ENCODE peak calls at places on chromosomes 1 and 21, in six cellular contexts. L is prostate gland, R is transverse colon, Y is endothelial cell of umbilical vein, X is H1, O is suprapubic skin. S is an unnamed sample.

GRCh38 chr1:226201029-226201593 is 14.6 kb upstream of the ACBD3 start:
- DNase-seq in L (no peak), R (peak), Y (no peak), X (no peak), O (no peak), S (peak)

GRCh38 chr1:201636581-201636980 is 97.7 kb downstream of the NAV1 start:
- DNase-seq in L (no peak), R (no peak), Y (peak), X (no peak), O (no peak), S (no peak)

GRCh38 chr1:154495496-154496273 is 6.3 kb upstream of the TDRD10 start:
- DNase-seq in L (no peak), R (no peak), Y (peak), X (no peak), O (no peak), S (no peak)

GRCh38 chr1:234986750-234987414 is 141.8 kb downstream of the TOMM20 start:
- DNase-seq in L (no peak), R (no peak), Y (peak), X (no peak), O (no peak), S (no peak)

GRCh38 chr1:225919906-225920305 is 4.1 kb downstream of the PYCR2 start:
- DNase-seq in L (peak), R (peak), Y (peak), X (no peak), O (no peak), S (no peak)

GRCh38 chr1:25549273-25550154 is 6.1 kb downstream of the LDLRAP1 start:
- DNase-seq in L (no peak), R (peak), Y (peak), X (no peak), O (no peak), S (peak)

GRCh38 chr1:111366256-111366655 is 61.3 kb downstream of the OVGP1 start:
- DNase-seq in L (no peak), R (no peak), Y (no peak), X (no peak), O (no peak), S (no peak)

GRCh38 chr1:113929750-113930498 is 800 bp downstream of the HIPK1 start:
- DNase-seq in L (peak), R (peak), Y (no peak), X (no peak), O (peak), S (no peak)

GRCh38 chr1:209884249-209884648 is 53.8 kb upstream of the SYT14 start:
- DNase-seq in L (no peak), R (no peak), Y (peak), X (no peak), O (no peak), S (no peak)

GRCh38 chr21:44442266-44443125 is 12.8 kb upstream of the LRRC3 start:
- DNase-seq in L (no peak), R (no peak), Y (no peak), X (no peak), O (no peak), S (no peak)

GRCh38 chr21:18548249-18548648 is 144.7 kb upstream of the TMPRSS15 start:
- DNase-seq in L (no peak), R (no peak), Y (no peak), X (no peak), O (no peak), S (no peak)

GRCh38 chr1:6245086-6245868 is 1.3 kb downstream of the HES3 start:
- DNase-seq in L (peak), R (peak), Y (peak), X (no peak), O (no peak), S (peak)

GRCh38 chr1:111361761-111362160 is 65.8 kb downstream of the OVGP1 start:
- DNase-seq in L (no peak), R (no peak), Y (no peak), X (no peak), O (no peak), S (no peak)

GRCh38 chr21:41875086-41875485 is 4.1 kb downstream of the PRDM15 start:
- DNase-seq in L (no peak), R (no peak), Y (no peak), X (no peak), O (no peak), S (no peak)

GRCh38 chr1:6208723-6209660 is 3.1 kb downstream of the RNF207 start:
- DNase-seq in L (no peak), R (peak), Y (peak), X (no peak), O (no peak), S (no peak)

GRCh38 chr1:97507863-97508262 is 413.0 kb downstream of the DPYD start:
- DNase-seq in L (no peak), R (no peak), Y (no peak), X (no peak), O (no peak), S (no peak)

GRCh38 chr21:33425825-33426224 is 22.6 kb downstream of the IFNGR2 start:
- DNase-seq in L (no peak), R (no peak), Y (peak), X (no peak), O (no peak), S (no peak)

GRCh38 chr1:192879416-192879815 is 70.6 kb downstream of the RGS2 start:
- DNase-seq in L (no peak), R (no peak), Y (no peak), X (no peak), O (no peak), S (no peak)

GRCh38 chr1:30637183-30637969 is 86.0 kb downstream of the MATN1 start:
- DNase-seq in L (no peak), R (no peak), Y (no peak), X (no peak), O (no peak), S (no peak)
- TF ChIP-seq POLR2AphosphoS5 in L (no peak), R (no peak), Y (no peak), X (no peak), O (no peak), S (no peak)

GRCh38 chr1:231919900-231920299 is 293.3 kb downstream of the DISC1 start:
- DNase-seq in L (no peak), R (no peak), Y (no peak), X (no peak), O (no peak), S (no peak)

GRCh38 chr1:231923461-231924132 is 297.0 kb downstream of the DISC1 start:
- DNase-seq in L (no peak), R (no peak), Y (no peak), X (no peak), O (no peak), S (no peak)

GRCh38 chr1:231921951-231922350 is 295.4 kb downstream of the DISC1 start:
- DNase-seq in L (no peak), R (no peak), Y (no peak), X (no peak), O (no peak), S (no peak)

GRCh38 chr1:231918239-231919015 is 291.8 kb downstream of the DISC1 start:
- DNase-seq in L (no peak), R (peak), Y (no peak), X (no peak), O (no peak), S (no peak)

DNA sequence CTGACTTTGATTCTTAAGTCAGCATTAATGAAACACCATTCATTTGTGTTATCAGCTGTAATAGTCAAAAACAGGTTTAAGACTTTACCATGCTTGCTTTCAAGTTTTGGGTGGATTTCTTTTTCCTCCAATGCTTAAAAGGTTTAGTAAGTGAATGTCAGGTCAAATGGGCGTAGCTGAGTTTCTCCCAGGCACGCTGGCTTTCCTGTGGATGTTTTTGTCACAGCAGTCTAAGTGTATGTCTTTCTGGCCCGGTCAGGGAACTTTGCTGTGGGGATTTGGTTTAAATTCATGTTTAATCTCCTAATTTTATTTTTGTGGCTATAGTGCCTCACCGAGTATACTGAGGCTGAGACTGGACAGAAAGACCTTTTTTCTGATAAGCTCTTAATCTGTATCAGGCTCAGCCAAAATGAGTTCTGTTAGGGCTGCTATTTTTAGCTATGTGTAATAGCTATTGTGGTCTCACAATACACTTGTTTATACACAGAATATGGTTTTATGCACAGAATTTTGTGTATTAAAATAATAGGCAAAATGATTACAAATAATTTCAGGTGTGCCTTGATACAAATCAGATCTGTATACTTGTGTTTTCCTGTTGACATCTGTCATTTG is 292.8 kb downstream of the DISC1 start:
- DNase-seq in L (no peak), R (no peak), Y (peak), X (no peak), O (no peak), S (no peak)
- H3K4me3 ChIP-seq in L (no peak), R (no peak), Y (no peak), X (no peak), O (no peak), S (no peak)

GRCh38 chr1:160705176-160705745 is 6.4 kb downstream of the CD48 start:
- DNase-seq in L (no peak), R (no peak), Y (no peak), X (no peak), O (no peak), S (no peak)
- TF ChIP-seq POLR2AphosphoS5 in L (no peak), R (no peak), Y (no peak), X (no peak), O (no peak), S (no peak)

GRCh38 chr1:168187180-168187579 is 8.4 kb downstream of the TIPRL start:
- DNase-seq in L (no peak), R (no peak), Y (no peak), X (no peak), O (no peak), S (no peak)

GRCh38 chr1:168195199-168196135 is 16.7 kb downstream of the TIPRL start:
- DNase-seq in L (no peak), R (no peak), Y (no peak), X (no peak), O (no peak), S (no peak)

DNA sequence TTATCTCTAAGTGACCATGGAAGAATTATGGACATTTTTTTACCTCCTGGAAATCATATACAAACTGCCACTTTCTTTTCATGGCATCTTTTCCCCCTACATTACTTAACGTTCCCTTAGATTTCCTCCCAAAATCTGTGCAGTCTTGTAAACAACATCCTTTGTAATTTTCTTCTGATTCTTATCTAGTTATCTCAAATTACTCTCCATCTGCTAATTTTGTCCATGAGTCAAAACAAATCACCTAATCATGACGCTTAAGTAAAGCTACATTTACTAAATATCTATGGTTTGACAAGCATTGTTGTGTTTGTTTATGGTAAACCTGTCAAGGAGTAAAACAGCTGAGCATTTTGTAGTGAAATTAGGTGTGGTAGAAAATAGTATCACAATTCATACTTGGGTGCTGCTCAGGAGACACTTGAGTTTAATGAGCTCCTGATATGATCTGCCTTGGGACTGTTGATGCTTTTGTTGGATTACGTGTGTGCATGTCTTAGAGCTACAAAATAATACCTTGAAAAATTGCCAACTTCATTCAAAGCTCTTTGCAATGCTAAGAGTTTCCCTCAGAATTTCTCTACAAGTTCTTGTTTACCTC is 11.6 kb downstream of the TIPRL start:
- DNase-seq in L (no peak), R (no peak), Y (no peak), X (no peak), O (no peak), S (no peak)
- H3K4me3 ChIP-seq in L (no peak), R (no peak), Y (no peak), X (no peak), O (no peak), S (no peak)